ENCODE peak calls at places on chromosomes 4 and X, in seven cellular contexts. T, G, C, U, S, V and Q are unnamed samples.
A peak's percentile ranks its signal among the peaks of the same experiment; 100 is the strongest.

GRCh38 chr4:72767903-72768817 is 199.1 kb upstream of the ADAMTS3 start:
- DNase-seq in S (no peak), U (no peak), C (no peak), G (no peak), V (peak; percentile 92), T (no peak), Q (peak; percentile 86)

GRCh38 chrX:17637235-17637634 is 100.1 kb upstream of the SCML1 start:
- DNase-seq in G (no peak), T (no peak), S (no peak), C (no peak), U (no peak), V (no peak), Q (no peak)

GRCh38 chr4:152935138-152935537 is 985 bp upstream of the FHDC1 start:
- DNase-seq in C (no peak), U (no peak), G (no peak), V (no peak), T (peak; percentile 18), S (no peak), Q (peak; percentile 82)

GRCh38 chrX:110435191-110435590 is 76.5 kb downstream of the RTL9 start:
- DNase-seq in V (no peak), C (no peak), G (no peak), U (no peak), T (no peak), S (no peak), Q (no peak)

GRCh38 chr4:182914357-182914756 is 2.8 kb downstream of the DCTD start:
- DNase-seq in U (no peak), S (no peak), V (no peak), G (no peak), T (no peak), C (no peak), Q (no peak)

GRCh38 chr4:128660361-128660964 is 149.0 kb upstream of the JADE1 start:
- DNase-seq in C (no peak), G (no peak), U (no peak), S (no peak), V (no peak), T (no peak), Q (no peak)

GRCh38 chr4:182929296-182929695 is 12.1 kb upstream of the DCTD start:
- DNase-seq in U (no peak), G (peak; percentile 56), S (no peak), T (no peak), V (peak; percentile 66), C (no peak), Q (peak; percentile 88)

GRCh38 chrX:133544105-133544504 is 128.8 kb upstream of the GPC4 start:
- DNase-seq in T (no peak), U (no peak), G (no peak), C (no peak), V (peak; percentile 25), S (no peak), Q (peak; percentile 63)

GRCh38 chrX:148504412-148504950 is 4.1 kb downstream of the AFF2 start:
- DNase-seq in S (no peak), C (no peak), U (no peak), T (no peak), V (no peak), G (no peak), Q (no peak)

GRCh38 chr4:67576538-67576937 is 18.0 kb downstream of the STAP1 start:
- DNase-seq in C (no peak), G (no peak), S (no peak), U (no peak), T (no peak), V (no peak), Q (no peak)

GRCh38 chr4:60201052-60201673 is 999.0 kb upstream of the ADGRL3 start:
- DNase-seq in V (peak; percentile 47), G (peak; percentile 56), U (no peak), S (peak; percentile 49), C (no peak), T (peak; percentile 32), Q (no peak)

GRCh38 chr4:67162692-67163091 is 382.6 kb downstream of the CENPC start:
- DNase-seq in G (no peak), U (no peak), S (no peak), T (no peak), C (no peak), V (no peak), Q (no peak)

GRCh38 chr4:122826000-122826595 is 533 bp upstream of the FGF2 start:
- DNase-seq in V (peak; percentile 27), G (no peak), S (no peak), C (no peak), U (no peak), T (no peak), Q (peak; percentile 51)

GRCh38 chr4:88177981-88178632 is 19.7 kb upstream of the ABCG2 start:
- DNase-seq in C (no peak), S (peak; percentile 89), U (no peak), V (peak; percentile 81), T (no peak), G (peak; percentile 12), Q (peak; percentile 80)

GRCh38 chr4:87853108-87853507 is 20.3 kb downstream of the MEPE start:
- DNase-seq in T (peak; percentile 16), S (peak; percentile 61), C (no peak), V (peak; percentile 65), U (no peak), G (no peak), Q (peak; percentile 73)

GRCh38 chr4:80107374-80107773 is 34.3 kb upstream of the ANTXR2 start:
- DNase-seq in S (no peak), C (no peak), V (no peak), T (no peak), G (no peak), U (no peak), Q (no peak)

GRCh38 chrX:16828126-16828908 is 41.8 kb downstream of the RBBP7 start:
- DNase-seq in T (no peak), S (no peak), V (no peak), U (no peak), C (no peak), G (no peak), Q (no peak)

GRCh38 chr4:77179512-77179911 is 22.5 kb downstream of the CCNG2 start:
- DNase-seq in C (no peak), S (no peak), U (no peak), V (no peak), G (no peak), T (peak; percentile 54), Q (no peak)

GRCh38 chrX:331145-331771 is 12.7 kb upstream of the GTPBP6 start:
- DNase-seq in T (no peak), S (no peak), U (no peak), V (no peak), G (no peak), C (no peak), Q (peak; percentile 98)

GRCh38 chrX:72029473-72030411 is 102.0 kb downstream of the RTL5 start:
- DNase-seq in V (peak; percentile 5), C (no peak), G (no peak), T (no peak), U (peak; percentile 84), S (no peak), Q (no peak)